ENCODE peak calls at places on chromosomes 5 and 9, in eight cellular contexts. A is CD8-positive, alpha-beta T cell; P is COR-L47; G is AG08395; U is GM13977; C is activated T-cell treated with anti-CD3 and anti-CD28 coated beads for 1 hour; D is activated T-helper 1 cell treated with anti-CD3 and anti-CD28 coated beads, Interleukin-2, amount 50 U/mL, for 16 hours; R is RPMI8226. H is an unnamed sample.

GRCh38 chr5:138952962-138953361 is 77.8 kb upstream of the LRRTM2 start:
- DNase-seq in A (no peak), P (peak), G (no peak), U (no peak), C (no peak), D (no peak), R (peak), H (no peak)

GRCh38 chr9:81183763-81184162 is 505.6 kb downstream of the TLE1 start:
- DNase-seq in A (no peak), P (no peak), G (no peak), U (no peak), C (no peak), D (no peak), R (no peak), H (peak)

GRCh38 chr5:180199390-180199789 is 9.6 kb downstream of the RASGEF1C start:
- DNase-seq in A (no peak), P (no peak), G (no peak), U (no peak), C (no peak), D (no peak), R (no peak), H (no peak)

GRCh38 chr9:2597483-2597882 is 24.1 kb upstream of the VLDLR start:
- DNase-seq in A (no peak), P (no peak), G (no peak), U (no peak), C (no peak), D (no peak), R (no peak), H (peak)

GRCh38 chr5:74947961-74948613 is 81.9 kb upstream of the FAM169A start:
- DNase-seq in A (no peak), P (no peak), G (no peak), U (no peak), C (no peak), D (no peak), R (no peak), H (no peak)

GRCh38 chr5:448766-449090 is 5.8 kb downstream of the EXOC3 start:
- DNase-seq in A (no peak), P (no peak), G (no peak), U (no peak), C (no peak), D (no peak), R (no peak), H (no peak)

GRCh38 chr9:88818495-88819201 is 172.6 kb upstream of the S1PR3 start:
- DNase-seq in A (no peak), P (no peak), G (peak), U (no peak), C (no peak), D (no peak), R (no peak), H (peak)

GRCh38 chr5:149271717-149272558 is at the start of gene AFAP1L1:
- DNase-seq in A (no peak), P (peak), G (peak), U (peak), C (no peak), D (no peak), R (peak), H (no peak)

GRCh38 chr5:158121678-158122077 is 262.7 kb upstream of the CLINT1 start:
- DNase-seq in A (no peak), P (no peak), G (no peak), U (no peak), C (no peak), D (no peak), R (no peak), H (no peak)

GRCh38 chr5:138949988-138950387 is 74.9 kb upstream of the LRRTM2 start:
- DNase-seq in A (no peak), P (no peak), G (no peak), U (no peak), C (no peak), D (no peak), R (no peak), H (no peak)

GRCh38 chr5:67214713-67215591 is 18.4 kb upstream of the CD180 start:
- DNase-seq in A (no peak), P (no peak), G (no peak), U (no peak), C (no peak), D (no peak), R (peak), H (no peak)

GRCh38 chr5:180052211-180052818 is 19.2 kb downstream of the RNF130 start:
- DNase-seq in A (no peak), P (no peak), G (no peak), U (no peak), C (no peak), D (no peak), R (no peak), H (no peak)

GRCh38 chr9:131393622-131394463 is at the start of gene PRRC2B:
- DNase-seq in A (peak), P (peak), G (peak), U (peak), C (peak), D (peak), R (peak), H (peak)

GRCh38 chr9:93193373-93193725 is 9.4 kb downstream of the WNK2 start:
- DNase-seq in A (no peak), P (peak), G (no peak), U (no peak), C (no peak), D (no peak), R (no peak), H (no peak)

GRCh38 chr9:123355761-123356520 is at the start of gene CRB2:
- DNase-seq in A (no peak), P (no peak), G (no peak), U (no peak), C (no peak), D (no peak), R (no peak), H (no peak)

GRCh38 chr5:71684309-71684708 is 34.8 kb upstream of the CARTPT start:
- DNase-seq in A (no peak), P (no peak), G (no peak), U (no peak), C (no peak), D (no peak), R (no peak), H (no peak)

GRCh38 chr9:15357050-15357653 is 50.1 kb upstream of the TTC39B start:
- DNase-seq in A (peak), P (no peak), G (no peak), U (no peak), C (peak), D (no peak), R (peak), H (no peak)